ENCODE peak calls at places on chromosome 1, in five cellular contexts. One of them, this sample, is unnamed.

GRCh38 chr1:50959303-50959912 is 659 bp downstream of the FAF1 start:
- DNase-seq in breast epithelium: no peak
- DNase-seq in heart left ventricle: no peak
- DNase-seq in psoas muscle: no peak
- DNase-seq in left ventricle myocardium inferior: no peak
- DNase-seq in this sample: no peak

GRCh38 chr1:185375583-185375982 is 58.5 kb upstream of the IVNS1ABP start:
- DNase-seq in breast epithelium: no peak
- DNase-seq in heart left ventricle: no peak
- DNase-seq in psoas muscle: peak; percentile 20
- DNase-seq in left ventricle myocardium inferior: no peak
- DNase-seq in this sample: peak; percentile 67

GRCh38 chr1:201350361-201350725 is 27.1 kb downstream of the TNNT2 start:
- DNase-seq in breast epithelium: no peak
- DNase-seq in heart left ventricle: no peak
- DNase-seq in psoas muscle: no peak
- DNase-seq in left ventricle myocardium inferior: no peak
- DNase-seq in this sample: no peak

GRCh38 chr1:210663730-210664573 is 335.2 kb downstream of the HHAT start:
- DNase-seq in breast epithelium: no peak
- DNase-seq in heart left ventricle: no peak
- DNase-seq in psoas muscle: no peak
- DNase-seq in left ventricle myocardium inferior: no peak
- DNase-seq in this sample: no peak

GRCh38 chr1:77725706-77726105 is 33.9 kb downstream of the USP33 start:
- DNase-seq in breast epithelium: no peak
- DNase-seq in heart left ventricle: no peak
- DNase-seq in psoas muscle: no peak
- DNase-seq in left ventricle myocardium inferior: no peak
- DNase-seq in this sample: no peak

GRCh38 chr1:87979079-87979478 is 650.4 kb downstream of the LMO4 start:
- DNase-seq in breast epithelium: no peak
- DNase-seq in heart left ventricle: no peak
- DNase-seq in psoas muscle: no peak
- DNase-seq in left ventricle myocardium inferior: no peak
- DNase-seq in this sample: no peak

GRCh38 chr1:22131875-22132486 is 10.9 kb downstream of the WNT4 start:
- DNase-seq in breast epithelium: no peak
- DNase-seq in heart left ventricle: no peak
- DNase-seq in psoas muscle: peak; percentile 35
- DNase-seq in left ventricle myocardium inferior: no peak
- DNase-seq in this sample: no peak

GRCh38 chr1:226875641-226876295 is 5.4 kb downstream of the PSEN2 start:
- DNase-seq in breast epithelium: no peak
- DNase-seq in heart left ventricle: no peak
- DNase-seq in psoas muscle: no peak
- DNase-seq in left ventricle myocardium inferior: no peak
- DNase-seq in this sample: no peak

GRCh38 chr1:90963651-90964050 is 58.2 kb downstream of the ZNF644 start:
- DNase-seq in breast epithelium: no peak
- DNase-seq in heart left ventricle: no peak
- DNase-seq in psoas muscle: no peak
- DNase-seq in left ventricle myocardium inferior: no peak
- DNase-seq in this sample: no peak

GRCh38 chr1:204294371-204294770 is 65.4 kb downstream of the PLEKHA6 start:
- DNase-seq in breast epithelium: peak; percentile 81
- DNase-seq in heart left ventricle: peak; percentile 59
- DNase-seq in psoas muscle: peak; percentile 60
- DNase-seq in left ventricle myocardium inferior: peak; percentile 64
- DNase-seq in this sample: no peak

GRCh38 chr1:226697151-226697575 is 41.9 kb downstream of the ITPKB start:
- DNase-seq in breast epithelium: no peak
- DNase-seq in heart left ventricle: no peak
- DNase-seq in psoas muscle: no peak
- DNase-seq in left ventricle myocardium inferior: no peak
- DNase-seq in this sample: no peak

GRCh38 chr1:232508161-232508661 is 121.7 kb downstream of the SIPA1L2 start:
- DNase-seq in breast epithelium: no peak
- DNase-seq in heart left ventricle: no peak
- DNase-seq in psoas muscle: no peak
- DNase-seq in left ventricle myocardium inferior: no peak
- DNase-seq in this sample: no peak

GRCh38 chr1:11929849-11930248 is 3.6 kb upstream of the KIAA2013 start:
- DNase-seq in breast epithelium: no peak
- DNase-seq in heart left ventricle: peak; percentile 90
- DNase-seq in psoas muscle: peak; percentile 76
- DNase-seq in left ventricle myocardium inferior: peak; percentile 82
- DNase-seq in this sample: no peak

GRCh38 chr1:112540395-112540794 is 31.6 kb downstream of the WNT2B start:
- DNase-seq in breast epithelium: no peak
- DNase-seq in heart left ventricle: no peak
- DNase-seq in psoas muscle: no peak
- DNase-seq in left ventricle myocardium inferior: no peak
- DNase-seq in this sample: no peak

GRCh38 chr1:229699613-229700242 is 73.7 kb downstream of the URB2 start:
- DNase-seq in breast epithelium: no peak
- DNase-seq in heart left ventricle: peak; percentile 27
- DNase-seq in psoas muscle: no peak
- DNase-seq in left ventricle myocardium inferior: no peak
- DNase-seq in this sample: no peak

DNA sequence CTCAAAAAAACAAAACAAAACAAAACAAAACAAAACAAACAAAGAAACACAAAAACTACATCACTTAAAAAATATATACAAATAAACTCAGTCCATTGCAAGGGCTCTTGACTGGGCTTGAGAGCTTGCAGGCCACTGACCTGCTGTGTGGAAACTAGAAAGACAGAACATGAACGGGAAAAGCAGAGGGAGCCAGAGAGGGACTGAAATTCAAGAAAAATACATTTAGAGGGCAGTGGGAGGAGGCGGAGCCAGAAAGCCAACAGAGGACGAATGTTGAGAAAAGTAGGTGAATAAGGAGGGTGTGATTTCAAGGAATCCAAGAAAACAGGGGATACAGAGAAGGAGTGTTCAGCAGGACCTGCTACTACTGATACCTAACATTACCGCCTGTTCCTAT is 41.4 kb upstream of the PLA2G2C start:
- DNase-seq in breast epithelium: no peak
- DNase-seq in heart left ventricle: no peak
- DNase-seq in psoas muscle: no peak
- DNase-seq in left ventricle myocardium inferior: no peak
- DNase-seq in this sample: no peak
- H3K4me3 ChIP-seq in breast epithelium: no peak overlapping the region
- H3K4me3 ChIP-seq in heart left ventricle: no peak overlapping the region
- H3K4me3 ChIP-seq in psoas muscle: no peak overlapping the region
- H3K4me3 ChIP-seq in left ventricle myocardium inferior: no peak overlapping the region
- H3K4me3 ChIP-seq in this sample: no peak overlapping the region

DNA sequence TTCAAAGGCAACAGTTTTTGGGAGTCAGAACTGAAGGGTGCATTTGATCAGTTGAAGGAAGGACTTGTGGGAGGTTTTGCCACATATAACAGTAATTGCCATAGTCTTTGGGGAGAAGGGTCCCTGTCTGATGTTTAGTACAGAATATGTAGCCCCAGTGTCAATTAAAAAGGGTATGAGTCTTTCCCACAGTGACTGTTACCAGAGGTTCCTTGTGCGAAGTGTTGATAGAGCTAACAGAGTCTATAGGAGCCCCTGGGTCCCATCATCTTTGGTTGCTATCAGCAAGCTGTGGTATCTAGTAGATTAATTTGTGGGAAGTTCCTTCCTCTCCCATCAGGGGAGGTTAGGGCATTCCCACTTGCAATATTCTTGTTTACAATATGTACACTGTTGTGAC is 329.2 kb downstream of the PTPRU start:
- DNase-seq in breast epithelium: no peak
- DNase-seq in heart left ventricle: no peak
- DNase-seq in psoas muscle: no peak
- DNase-seq in left ventricle myocardium inferior: no peak
- DNase-seq in this sample: no peak
- H3K9me3 ChIP-seq in breast epithelium: peaks cover 27% of the 10 kb centered on the region
- H3K9me3 ChIP-seq in heart left ventricle: peaks cover 61% of the 10 kb centered on the region
- H3K9me3 ChIP-seq in psoas muscle: peaks cover 25% of the 10 kb centered on the region
- H3K9me3 ChIP-seq in left ventricle myocardium inferior: peaks cover 63% of the 10 kb centered on the region
- H3K9me3 ChIP-seq in this sample: peaks cover 7% of the 10 kb centered on the region

DNA sequence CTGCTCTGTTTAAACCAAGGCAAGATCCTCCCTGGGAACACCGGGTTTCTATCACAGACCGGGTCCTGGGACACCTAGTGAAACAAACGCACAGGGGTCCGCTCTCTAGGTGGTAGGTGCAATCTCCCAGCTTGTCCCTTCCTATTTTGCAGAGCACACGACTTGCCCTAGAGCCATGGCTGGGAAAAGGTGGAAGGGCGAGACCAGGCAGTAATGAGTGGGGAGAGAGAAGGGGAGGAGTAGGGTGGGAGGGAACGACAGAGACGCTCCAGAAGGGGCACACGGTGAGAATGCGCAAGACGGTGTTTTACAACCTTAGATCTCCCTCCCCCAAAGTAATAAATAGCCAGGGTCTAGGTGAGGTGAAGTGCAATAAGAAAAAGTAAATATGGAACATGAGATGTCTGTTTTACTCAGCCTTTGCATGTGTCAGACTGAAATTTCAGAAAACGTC is 9.3 kb upstream of the ARHGAP29 start:
- DNase-seq in breast epithelium: no peak
- DNase-seq in heart left ventricle: no peak
- DNase-seq in psoas muscle: no peak
- DNase-seq in left ventricle myocardium inferior: no peak
- DNase-seq in this sample: no peak
- H3K27ac ChIP-seq in breast epithelium: peak overlapping the region; percentile 95
- H3K27ac ChIP-seq in heart left ventricle: peak overlapping the region; percentile 94
- H3K27ac ChIP-seq in psoas muscle: peak overlapping the region; percentile 78
- H3K27ac ChIP-seq in left ventricle myocardium inferior: peak overlapping the region; percentile 94
- H3K27ac ChIP-seq in this sample: peak overlapping the region; percentile 74

DNA sequence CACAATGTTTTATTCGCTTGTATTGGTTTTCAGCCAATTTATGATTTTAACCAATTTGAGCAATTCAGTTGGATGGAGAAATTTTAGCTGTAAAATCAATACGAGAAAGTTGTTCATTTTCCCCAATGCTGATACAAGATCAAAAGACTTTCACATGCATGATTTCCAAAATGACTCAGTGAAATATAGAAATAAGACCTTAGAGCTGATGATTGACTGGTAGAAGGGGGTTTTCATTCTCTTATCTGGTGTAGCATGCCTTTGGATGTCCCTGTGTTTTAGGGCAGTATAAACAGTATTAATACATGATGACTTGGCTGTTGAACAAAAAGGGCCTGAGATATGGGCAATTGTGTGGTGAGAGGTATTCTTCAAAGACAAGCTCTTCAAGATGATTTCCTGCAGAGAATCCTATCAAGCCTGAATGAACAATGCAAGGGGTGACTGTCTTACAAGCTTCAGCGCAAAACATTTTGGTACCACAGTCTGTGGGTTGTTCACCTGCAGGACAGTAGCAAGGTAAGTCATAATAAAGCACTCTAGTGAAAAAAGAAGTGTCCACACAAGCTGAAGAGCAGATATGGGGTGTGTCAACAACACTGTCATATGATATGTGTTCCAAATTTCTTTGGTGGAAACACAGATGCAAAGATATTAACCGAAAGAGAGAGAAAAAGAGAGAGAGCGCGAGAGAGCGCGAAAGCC is 156.2 kb downstream of the TNFSF18 start:
- DNase-seq in breast epithelium: no peak
- DNase-seq in heart left ventricle: no peak
- DNase-seq in psoas muscle: no peak
- DNase-seq in left ventricle myocardium inferior: no peak
- DNase-seq in this sample: no peak
- H3K4me3 ChIP-seq in breast epithelium: no peak overlapping the region
- H3K4me3 ChIP-seq in heart left ventricle: no peak overlapping the region
- H3K4me3 ChIP-seq in psoas muscle: peak overlapping the region; percentile 16
- H3K4me3 ChIP-seq in left ventricle myocardium inferior: peak overlapping the region; percentile 14
- H3K4me3 ChIP-seq in this sample: no peak overlapping the region

GRCh38 chr1:44228218-44228617 is 14.9 kb downstream of the DMAP1 start:
- DNase-seq in breast epithelium: no peak
- DNase-seq in heart left ventricle: no peak
- DNase-seq in psoas muscle: no peak
- DNase-seq in left ventricle myocardium inferior: no peak
- DNase-seq in this sample: no peak

GRCh38 chr1:44225761-44226160 is 12.5 kb downstream of the DMAP1 start:
- DNase-seq in breast epithelium: no peak
- DNase-seq in heart left ventricle: no peak
- DNase-seq in psoas muscle: no peak
- DNase-seq in left ventricle myocardium inferior: no peak
- DNase-seq in this sample: no peak

GRCh38 chr1:44230796-44231195 is 17.5 kb downstream of the DMAP1 start:
- DNase-seq in breast epithelium: no peak
- DNase-seq in heart left ventricle: no peak
- DNase-seq in psoas muscle: no peak
- DNase-seq in left ventricle myocardium inferior: no peak
- DNase-seq in this sample: no peak

GRCh38 chr1:44222397-44223334 is 9.4 kb downstream of the DMAP1 start:
- DNase-seq in breast epithelium: no peak
- DNase-seq in heart left ventricle: no peak
- DNase-seq in psoas muscle: no peak
- DNase-seq in left ventricle myocardium inferior: no peak
- DNase-seq in this sample: no peak

DNA sequence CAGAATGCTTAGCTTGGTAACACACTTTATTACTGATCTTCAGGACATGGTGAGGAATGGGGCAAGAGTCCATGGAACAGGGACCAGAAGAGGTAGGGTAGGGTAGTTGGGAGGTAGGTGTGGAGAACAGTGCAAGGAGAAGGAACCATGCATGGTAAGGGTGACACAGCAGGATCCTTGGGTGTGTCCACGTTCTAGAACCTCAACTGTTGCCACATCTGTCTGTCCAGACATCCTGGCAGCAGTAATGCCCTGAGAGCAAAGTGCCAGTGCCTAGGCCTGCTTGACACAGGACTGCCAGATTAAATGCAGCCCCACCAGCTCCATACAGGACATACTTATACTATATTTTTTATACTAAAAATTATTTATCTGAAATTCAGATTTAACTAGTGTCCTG is 13.9 kb downstream of the DMAP1 start:
- DNase-seq in breast epithelium: no peak
- DNase-seq in heart left ventricle: no peak
- DNase-seq in psoas muscle: no peak
- DNase-seq in left ventricle myocardium inferior: no peak
- DNase-seq in this sample: no peak
- H3K9me3 ChIP-seq in breast epithelium: no peaks in the 10 kb centered on the region
- H3K9me3 ChIP-seq in heart left ventricle: no peaks in the 10 kb centered on the region
- H3K9me3 ChIP-seq in psoas muscle: no peaks in the 10 kb centered on the region
- H3K9me3 ChIP-seq in left ventricle myocardium inferior: no peaks in the 10 kb centered on the region
- H3K9me3 ChIP-seq in this sample: no peaks in the 10 kb centered on the region

GRCh38 chr1:107844009-107844408 is 121.0 kb downstream of the VAV3 start:
- DNase-seq in breast epithelium: no peak
- DNase-seq in heart left ventricle: no peak
- DNase-seq in psoas muscle: no peak
- DNase-seq in left ventricle myocardium inferior: no peak
- DNase-seq in this sample: no peak
- H3K27ac ChIP-seq in breast epithelium: no peak overlapping the region
- H3K27ac ChIP-seq in heart left ventricle: no peak overlapping the region
- H3K27ac ChIP-seq in psoas muscle: no peak overlapping the region
- H3K27ac ChIP-seq in left ventricle myocardium inferior: peak overlapping the region; percentile 64
- H3K27ac ChIP-seq in this sample: no peak overlapping the region